ENCODE peak calls at places on chromosomes 2 and 18, in ten cellular contexts. H, R, Q, G, J, X, B, Y, I and D are unnamed samples.
A peak's percentile ranks its signal among the peaks of the same experiment; 100 is the strongest.

GRCh38 chr18:1528447-1528846 is 623.8 kb downstream of the ADCYAP1 start:
- DNase-seq in B (no peak), J (no peak), X (no peak), I (no peak), R (no peak), Y (no peak), H (no peak), G (no peak), Q (no peak), D (no peak)

GRCh38 chr18:48629730-48630324 is 91.0 kb downstream of the CTIF start:
- DNase-seq in B (peak; percentile 76), Q (no peak), R (no peak), G (no peak), Y (no peak), X (peak; percentile 55), I (no peak), H (no peak), J (peak; percentile 87), D (no peak)

GRCh38 chr2:232568161-232568560 is 17.7 kb downstream of the EIF4E2 start:
- DNase-seq in H (no peak), Y (no peak), R (no peak), J (no peak), I (no peak), B (peak; percentile 48), G (no peak), Q (no peak), X (peak; percentile 61), D (no peak)

GRCh38 chr2:69305712-69306611 is 81.1 kb downstream of the GFPT1 start:
- DNase-seq in J (no peak), I (no peak), R (no peak), X (peak; percentile 26), G (peak; percentile 51), B (no peak), H (peak; percentile 40), Y (no peak), Q (no peak), D (no peak)

GRCh38 chr18:8798996-8799395 is 93.6 kb downstream of the MTCL1 start:
- DNase-seq in B (no peak), Y (no peak), G (no peak), R (no peak), H (no peak), X (no peak), J (no peak), Q (peak; percentile 65), I (peak; percentile 51), D (no peak)

GRCh38 chr2:98488252-98488651 is 43.6 kb downstream of the INPP4A start:
- DNase-seq in H (no peak), R (no peak), X (no peak), Y (no peak), Q (no peak), I (no peak), G (no peak), B (no peak), J (no peak), D (no peak)

GRCh38 chr18:2641638-2642037 is 13.9 kb upstream of the SMCHD1 start:
- DNase-seq in B (no peak), I (no peak), G (no peak), J (no peak), X (no peak), H (no peak), Q (no peak), Y (no peak), R (no peak), D (no peak)

GRCh38 chr2:156456616-156457015 is 20.4 kb downstream of the GPD2 start:
- DNase-seq in Y (no peak), X (no peak), Q (no peak), J (no peak), B (no peak), H (no peak), G (no peak), I (no peak), R (no peak), D (no peak)

GRCh38 chr18:79616651-79617518 is 62.7 kb upstream of the CTDP1 start:
- DNase-seq in X (no peak), J (no peak), I (no peak), G (no peak), B (no peak), Y (no peak), H (no peak), Q (peak; percentile 3), R (no peak), D (peak; percentile 71)

GRCh38 chr2:191350826-191351225 is 105.6 kb downstream of the MYO1B start:
- DNase-seq in G (no peak), R (no peak), B (no peak), Y (no peak), H (no peak), Q (no peak), X (no peak), J (no peak), I (no peak), D (no peak)

GRCh38 chr2:119713819-119714490 is 35.0 kb downstream of the TMEM177 start:
- DNase-seq in I (no peak), H (no peak), B (no peak), X (no peak), J (no peak), G (no peak), Q (no peak), Y (no peak), R (no peak), D (no peak)

GRCh38 chr18:13530879-13531387 is 195.4 kb downstream of the FAM210A start:
- DNase-seq in H (no peak), R (peak; percentile 30), B (peak; percentile 4), X (peak; percentile 70), Y (peak; percentile 64), I (peak; percentile 51), G (no peak), Q (peak; percentile 62), J (no peak), D (peak; percentile 76)

GRCh38 chr18:48229445-48230052 is 179.6 kb downstream of the ZBTB7C start:
- DNase-seq in B (no peak), J (no peak), I (no peak), X (peak; percentile 49), Q (no peak), R (no peak), H (peak; percentile 53), Y (no peak), G (peak; percentile 46), D (no peak)

GRCh38 chr18:54330768-54331548 is 26.7 kb downstream of the STARD6 start:
- DNase-seq in R (no peak), I (no peak), J (no peak), Q (no peak), H (no peak), B (no peak), X (no peak), G (no peak), Y (no peak), D (no peak)

GRCh38 chr2:231421051-231421580 is 25.6 kb downstream of the B3GNT7 start:
- DNase-seq in Q (no peak), B (no peak), X (no peak), J (no peak), Y (no peak), H (no peak), G (no peak), I (no peak), R (no peak), D (no peak)

GRCh38 chr2:95333888-95334338 is 36.8 kb downstream of the KCNIP3 start:
- DNase-seq in Y (peak; percentile 84), X (peak; percentile 55), R (no peak), Q (peak; percentile 73), J (no peak), I (no peak), B (peak; percentile 80), H (peak; percentile 73), G (no peak), D (peak; percentile 90)

GRCh38 chr2:119068154-119068725 is 90.3 kb downstream of the C1QL2 start:
- DNase-seq in Q (no peak), H (no peak), J (no peak), G (no peak), B (no peak), R (no peak), Y (no peak), X (no peak), I (no peak), D (no peak)

DNA sequence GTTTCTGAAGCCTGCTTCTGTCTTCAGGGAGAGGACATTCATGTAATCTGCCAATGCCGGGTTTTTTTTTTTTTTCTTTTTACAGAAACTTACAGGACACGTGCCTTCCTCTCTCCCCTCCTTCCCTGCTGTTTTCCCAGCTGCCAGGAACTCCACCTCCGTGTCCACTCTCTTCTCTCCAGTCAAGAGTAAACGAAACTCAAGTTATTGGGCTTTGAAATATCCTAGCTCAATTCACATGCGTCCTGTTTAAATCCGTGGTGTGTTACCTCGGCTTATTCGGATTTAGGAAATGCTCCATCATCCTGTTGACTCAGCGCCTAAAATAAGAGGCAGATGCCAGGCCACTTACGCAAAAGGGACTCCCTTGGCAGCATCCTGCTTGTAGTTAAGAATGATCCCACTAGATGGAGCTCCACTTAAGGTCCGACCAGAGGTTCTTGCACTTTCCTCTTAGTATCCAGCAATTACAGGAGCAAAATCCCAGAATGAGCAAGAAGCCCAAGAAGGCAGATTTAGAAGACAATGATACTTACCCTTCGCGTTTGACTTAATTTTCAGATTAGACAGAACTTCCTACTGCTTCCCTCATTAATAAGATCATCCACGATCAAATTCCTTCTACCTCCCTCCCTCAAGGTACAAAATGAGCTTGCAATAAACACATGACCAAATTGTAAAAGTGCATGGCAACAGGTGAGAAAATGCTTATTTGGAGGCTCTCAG is 97.2 kb upstream of the ZCCHC2 start:
- DNase-seq in H (peak; percentile 85), J (peak; percentile 88), R (peak; percentile 50), X (peak; percentile 93), B (peak; percentile 90), Q (peak; percentile 77), Y (peak; percentile 91), G (peak; percentile 73), I (peak; percentile 74), D (peak; percentile 87)
- TF ChIP-seq POLR2A in H (no peak), J (no peak), R (no peak), X (no peak), B (no peak), Q (no peak), Y (no peak), G (no peak), I (no peak), D (no peak)

DNA sequence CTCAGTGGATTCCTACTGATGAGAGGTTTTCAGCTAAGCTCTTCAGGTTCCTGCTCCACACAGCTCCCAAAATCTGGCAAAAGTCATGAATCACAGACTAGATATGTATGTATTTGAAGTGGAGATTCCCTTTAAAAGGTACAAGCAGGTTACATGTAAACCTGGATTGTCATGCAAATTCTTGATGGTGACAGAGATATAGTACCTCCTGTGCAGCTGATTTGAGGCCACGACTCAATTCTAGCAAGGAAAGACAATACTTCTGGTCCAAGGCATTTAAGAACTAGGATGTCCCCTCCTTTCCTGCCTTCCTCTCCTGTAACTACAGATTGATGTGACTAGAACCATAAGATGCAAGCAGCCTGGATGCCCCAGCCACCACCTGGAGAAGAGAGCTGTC is 55.0 kb downstream of the GORASP2 start:
- DNase-seq in H (no peak), J (no peak), B (no peak), X (no peak), Q (no peak), I (no peak), R (no peak), Y (no peak), G (no peak), D (no peak)
- TF ChIP-seq POLR2A in H (no peak), J (no peak), B (no peak), X (no peak), Q (no peak), I (no peak), R (no peak), Y (no peak), G (no peak), D (no peak)

GRCh38 chr18:11859903-11860407 is 8.7 kb downstream of the CHMP1B start:
- DNase-seq in J (peak; percentile 83), I (no peak), B (peak; percentile 83), G (no peak), H (no peak), X (peak; percentile 10), Q (peak; percentile 38), Y (no peak), R (no peak), D (no peak)
- TF ChIP-seq POLR2A in J (no peak), I (no peak), B (no peak), G (no peak), H (no peak), X (no peak), Q (no peak), Y (no peak), R (no peak), D (no peak)

GRCh38 chr2:74554821-74555531 is 456 bp downstream of the DOK1 start:
- DNase-seq in I (peak; percentile 66), Y (no peak), R (peak; percentile 52), Q (peak; percentile 64), X (peak; percentile 39), H (peak; percentile 52), G (peak; percentile 55), J (no peak), B (no peak), D (peak; percentile 79)
- TF ChIP-seq POLR2A in I (no peak), Y (no peak), R (no peak), Q (no peak), X (no peak), H (no peak), G (no peak), J (no peak), B (no peak), D (no peak)